ENCODE peak calls at places on chromosomes 7 and 10, in eight cellular contexts. O is A549; Z is nucleus accumbens; N is stimulated activated CD4-positive, alpha-beta T cell treated with anti-CD3 and anti-CD28 coated beads, Interleukin-1b, Interleukin-23, amount 100 ng/mL, for 1 hour; D is T-helper 1 cell; L is Right ventricle myocardium superior; P is NCI-H2081; K is mesothelial cell of epicardium. M is an unnamed sample.

GRCh38 chr10:58237014-58237830 is 30.5 kb downstream of the IPMK start:
- DNase-seq in O (peak), Z (no peak), N (no peak), D (no peak), L (no peak), P (no peak), K (no peak), M (no peak)

GRCh38 chr7:140155428-140155827 is 21.4 kb downstream of the KDM7A start:
- DNase-seq in O (no peak), Z (no peak), N (no peak), D (no peak), L (no peak), P (no peak), K (no peak), M (no peak)

GRCh38 chr10:126243306-126243705 is 145.0 kb downstream of the ADAM12 start:
- DNase-seq in O (no peak), Z (no peak), N (no peak), D (no peak), L (no peak), P (no peak), K (no peak), M (no peak)

GRCh38 chr7:155097338-155097737 is 27.2 kb downstream of the HTR5A start:
- DNase-seq in O (no peak), Z (no peak), N (no peak), D (no peak), L (no peak), P (no peak), K (no peak), M (no peak)

GRCh38 chr10:96672491-96673175 is 47.7 kb downstream of the PIK3AP1 start:
- DNase-seq in O (no peak), Z (no peak), N (no peak), D (no peak), L (no peak), P (no peak), K (no peak), M (no peak)

GRCh38 chr10:116694253-116694926 is 48.0 kb downstream of the HSPA12A start:
- DNase-seq in O (no peak), Z (no peak), N (no peak), D (no peak), L (no peak), P (no peak), K (no peak), M (no peak)

GRCh38 chr7:104851268-104851667 is 162.7 kb upstream of the KMT2E start:
- DNase-seq in O (no peak), Z (no peak), N (no peak), D (no peak), L (no peak), P (no peak), K (no peak), M (no peak)

GRCh38 chr10:98299341-98299740 is 31.3 kb upstream of the LOXL4 start:
- DNase-seq in O (no peak), Z (no peak), N (no peak), D (no peak), L (no peak), P (no peak), K (no peak), M (no peak)

GRCh38 chr7:104366390-104366789 is 38.0 kb downstream of the LHFPL3 start:
- DNase-seq in O (no peak), Z (no peak), N (no peak), D (no peak), L (no peak), P (no peak), K (no peak), M (no peak)

GRCh38 chr7:30657131-30657530 is 25.1 kb downstream of the CRHR2 start:
- DNase-seq in O (no peak), Z (no peak), N (no peak), D (no peak), L (no peak), P (no peak), K (no peak), M (no peak)

GRCh38 chr7:2918406-2918805 is 74.3 kb upstream of the GNA12 start:
- DNase-seq in O (no peak), Z (no peak), N (no peak), D (no peak), L (no peak), P (no peak), K (no peak), M (no peak)

M was measured in NCI-H774.